ENCODE peak calls at places on chromosomes 7 and 10, in six cellular contexts. Z is body of pancreas; R is WTC11; M is CD4-positive, alpha-beta T cell; I is HCT116; L is thoracic aorta. E is an unnamed sample.

GRCh38 chr10:88886557-88886956 is 6.5 kb downstream of the STAMBPL1 start:
- DNase-seq in Z (no peak), M (no peak), L (no peak), I (no peak), R (no peak), E (no peak)

GRCh38 chr7:44431091-44431608 is 59.3 kb downstream of the NUDCD3 start:
- DNase-seq in L (no peak), I (no peak), R (peak), M (no peak), Z (peak), E (no peak)

GRCh38 chr7:115722302-115722701 is 308.3 kb downstream of the TFEC start:
- DNase-seq in Z (no peak), M (no peak), L (no peak), R (no peak), I (no peak), E (no peak)

GRCh38 chr7:35565927-35566326 is 129.0 kb downstream of the HERPUD2 start:
- DNase-seq in I (no peak), M (no peak), Z (no peak), L (no peak), R (no peak), E (no peak)

GRCh38 chr10:92880233-92880861 is 32.0 kb downstream of the EXOC6 start:
- DNase-seq in Z (no peak), I (peak), L (no peak), R (no peak), M (no peak), E (no peak)

GRCh38 chr10:126496771-126497545 is 108.7 kb upstream of the ADAM12 start:
- DNase-seq in R (no peak), M (no peak), L (no peak), I (no peak), Z (no peak), E (no peak)

GRCh38 chr10:13949844-13950542 is 363.2 kb downstream of the PRPF18 start:
- DNase-seq in I (no peak), L (no peak), M (no peak), Z (no peak), R (no peak), E (no peak)

GRCh38 chr7:28988818-28989595 is 30.9 kb upstream of the TRIL start:
- DNase-seq in L (no peak), M (no peak), Z (peak), I (no peak), R (no peak), E (no peak)

GRCh38 chr7:114243019-114243507 is 171.6 kb upstream of the FOXP2 start:
- DNase-seq in I (peak), Z (no peak), M (no peak), R (no peak), L (no peak), E (no peak)

GRCh38 chr10:67110286-67110685 is 184.4 kb downstream of the LRRTM3 start:
- DNase-seq in I (no peak), R (no peak), M (no peak), Z (no peak), L (no peak), E (no peak)

GRCh38 chr10:71756441-71757191 is 16.7 kb downstream of the VSIR start:
- DNase-seq in Z (no peak), R (no peak), I (no peak), M (no peak), L (no peak), E (no peak)

GRCh38 chr10:5943536-5943935 is 33.8 kb downstream of the IL15RA start:
- DNase-seq in M (no peak), L (no peak), Z (peak), R (peak), I (no peak), E (no peak)

GRCh38 chr7:28290496-28290895 is 109.9 kb upstream of the JAZF1 start:
- DNase-seq in M (no peak), Z (no peak), I (no peak), R (no peak), L (no peak), E (no peak)

GRCh38 chr10:42836771-42837468 is 54.3 kb downstream of the BMS1 start:
- DNase-seq in I (no peak), M (no peak), Z (peak), R (peak), L (no peak), E (no peak)

GRCh38 chr10:45379891-45380540 is 6.0 kb downstream of the ALOX5 start:
- DNase-seq in M (no peak), R (no peak), I (no peak), Z (no peak), L (no peak), E (no peak)

GRCh38 chr10:77798940-77799339 is 127.6 kb downstream of the DLG5 start:
- DNase-seq in M (no peak), L (no peak), R (no peak), Z (no peak), I (no peak), E (no peak)

GRCh38 chr7:2651336-2651735 is 19.6 kb downstream of the TTYH3 start:
- DNase-seq in Z (no peak), L (no peak), M (no peak), I (no peak), R (no peak), E (no peak)
- TF ChIP-seq CTCF in Z (no peak), L (no peak), M (no peak), I (no peak), R (no peak), E (peak)

GRCh38 chr10:3542185-3542611 is 242.8 kb downstream of the KLF6 start:
- DNase-seq in Z (no peak), L (no peak), I (no peak), R (no peak), M (no peak), E (no peak)
- TF ChIP-seq CTCF in Z (no peak), L (no peak), I (no peak), R (no peak), M (no peak), E (no peak)

DNA sequence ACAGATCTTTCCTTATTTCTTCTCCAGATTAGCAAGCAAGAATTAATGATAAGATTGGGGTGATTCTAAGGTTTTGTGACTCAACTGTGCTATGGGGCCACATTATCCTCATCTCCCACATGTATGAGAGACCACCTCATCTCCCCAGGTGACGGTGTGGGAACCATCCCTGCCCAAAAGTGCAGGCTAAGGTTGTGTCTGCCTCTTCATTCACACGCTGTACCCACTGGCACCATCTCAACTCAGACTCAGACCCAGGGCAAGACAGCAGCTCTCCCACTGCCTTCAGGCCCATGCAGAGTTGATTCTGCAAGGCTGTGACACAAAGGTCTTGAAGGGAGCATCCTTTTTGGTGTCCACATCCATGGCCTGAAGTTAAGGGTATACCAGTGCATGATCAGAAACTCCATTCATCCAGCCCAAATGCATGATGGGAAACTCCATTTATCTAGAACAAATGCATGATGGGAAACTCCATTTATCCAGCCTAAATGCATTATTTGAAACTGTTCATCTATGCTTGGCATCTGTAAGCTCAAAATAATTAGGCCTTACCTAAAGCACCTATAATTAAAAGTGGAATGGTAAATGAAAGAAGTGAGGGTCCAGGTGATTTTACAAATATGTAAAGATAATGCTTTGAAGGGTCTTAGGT is 99.4 kb downstream of the TCERG1L start:
- DNase-seq in R (no peak), M (no peak), Z (no peak), I (no peak), L (no peak), E (no peak)
- TF ChIP-seq CTCF in R (no peak), M (no peak), Z (no peak), I (no peak), L (no peak), E (no peak)

GRCh38 chr10:79392506-79393176 is 45.4 kb downstream of the PPIF start:
- DNase-seq in R (no peak), I (no peak), M (no peak), L (no peak), Z (peak), E (no peak)

GRCh38 chr10:79391231-79392019 is 44.2 kb downstream of the PPIF start:
- DNase-seq in I (no peak), L (peak), R (peak), M (no peak), Z (peak), E (no peak)

GRCh38 chr10:79390057-79390456 is 42.8 kb downstream of the PPIF start:
- DNase-seq in M (no peak), I (no peak), L (no peak), R (no peak), Z (no peak), E (no peak)

GRCh38 chr10:79392020-79392398 is 44.7 kb downstream of the PPIF start:
- DNase-seq in I (no peak), R (peak), M (no peak), L (no peak), Z (peak), E (no peak)

DNA sequence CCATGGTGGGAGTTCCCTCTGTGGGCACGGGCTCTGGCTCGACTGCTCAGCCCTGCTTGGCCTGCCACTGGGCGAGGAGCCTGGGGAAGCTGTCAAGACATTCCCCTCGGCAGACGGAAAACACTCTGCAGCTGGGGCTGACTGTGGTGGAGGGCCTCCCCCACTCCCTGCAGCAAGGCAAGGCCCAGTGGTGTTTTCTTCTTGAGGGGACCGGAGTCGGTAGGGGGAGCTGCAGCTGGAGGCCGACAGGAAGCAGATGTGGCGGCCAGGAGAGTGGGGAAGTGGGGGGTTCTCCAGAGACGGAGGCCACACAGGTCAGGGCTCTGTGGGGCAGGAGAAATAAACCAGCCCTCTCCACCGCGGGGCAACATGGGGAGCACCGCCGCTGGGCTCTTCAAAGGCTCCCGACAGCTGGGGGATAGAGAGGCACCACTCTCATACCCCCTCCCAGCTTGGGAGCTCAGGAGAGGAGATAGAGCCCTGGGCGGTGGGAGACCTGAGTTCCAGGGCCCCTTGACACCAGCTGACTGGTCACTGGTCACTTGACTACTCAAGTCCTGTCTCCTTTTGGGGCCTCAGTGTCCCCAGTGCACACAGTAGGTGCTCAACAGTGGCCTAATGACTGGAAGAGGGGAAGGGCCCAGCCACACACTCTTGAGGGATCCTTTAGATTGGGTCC is 43.4 kb downstream of the PPIF start:
- DNase-seq in R (peak), I (no peak), M (no peak), L (peak), Z (peak), E (no peak)
- TF ChIP-seq CTCF in R (no peak), I (no peak), M (no peak), L (no peak), Z (no peak), E (no peak)

DNA sequence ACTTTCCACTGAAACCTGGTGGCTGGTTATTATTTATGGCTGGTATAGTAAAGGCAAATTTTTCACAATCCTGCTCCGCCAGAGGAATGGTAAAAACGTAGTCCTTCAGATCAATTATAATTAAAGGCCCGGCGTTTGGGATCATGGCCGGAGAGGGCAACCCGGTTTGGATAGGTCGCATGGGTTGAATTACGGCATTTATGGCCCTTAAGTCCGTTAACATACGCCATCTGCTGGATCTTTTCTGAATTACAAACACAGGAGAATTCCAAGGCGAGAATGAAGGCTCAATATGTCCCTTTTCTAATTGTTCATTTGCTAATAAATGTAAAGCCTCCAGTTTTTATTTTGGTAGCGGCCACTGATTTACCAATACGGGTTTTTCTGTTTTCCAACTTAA is 11.3 kb upstream of the TAS2R3 start:
- DNase-seq in R (no peak), M (no peak), L (no peak), Z (no peak), I (no peak), E (no peak)
- TF ChIP-seq CTCF in R (peak), M (no peak), L (no peak), Z (no peak), I (no peak), E (peak)

DNA sequence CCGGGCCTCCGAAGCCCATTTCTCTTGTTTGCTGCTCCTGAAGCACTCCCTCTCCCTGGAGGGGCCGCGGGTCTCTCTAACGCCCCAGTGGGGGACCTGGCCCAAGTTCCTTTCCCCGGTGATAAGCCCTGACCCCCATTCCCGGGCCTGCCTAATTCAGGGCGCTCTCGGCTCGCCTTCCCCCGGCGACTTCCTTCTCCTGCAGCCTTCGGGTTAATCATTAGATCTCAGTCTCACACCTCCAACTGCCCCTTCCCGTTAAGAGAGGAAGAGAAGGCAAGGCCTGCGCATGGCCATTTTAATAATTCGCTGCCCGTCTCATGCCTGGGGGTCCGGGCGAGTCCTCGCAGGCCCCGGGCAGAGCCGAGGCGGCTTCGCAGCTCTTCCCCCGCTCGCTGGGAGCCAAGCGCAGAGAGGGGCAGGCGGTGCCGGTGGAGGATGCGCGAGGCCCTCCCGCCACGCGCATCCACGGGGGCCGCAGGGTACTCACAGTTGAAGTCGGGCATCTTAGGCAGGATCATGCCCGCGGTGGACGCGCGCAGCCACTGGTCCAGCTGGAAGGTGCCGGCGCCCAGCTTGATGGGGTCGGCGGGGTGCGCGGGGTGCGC is 1.2 kb downstream of the MNX1 start:
- DNase-seq in L (no peak), M (no peak), Z (peak), I (no peak), R (no peak), E (no peak)
- TF ChIP-seq CTCF in L (no peak), M (no peak), Z (no peak), I (no peak), R (no peak), E (no peak)

E was measured in progenitor cell of endocrine pancreas.